ENCODE peak calls at places on chromosome 7, in ten cellular contexts. Q is frontal cortex; G is activated T-cell treated with anti-CD3 and anti-CD28 coated beads, Interleukin-2, amount 50 U/mL, for 72 hours; Z is NCI-H1092 treated with DMSO at 0.1 percent for 48 hours; E is NCI-H187 treated with DMSO at 0.1 percent for 48 hours; W is hepatocyte; K is NCI-H510A treated with DMSO at 0.1 percent for 48 hours; T is glutamatergic neuron; N is non-pigmented ciliary epithelial cell; D is NCI-H2081. L is an unnamed sample.

GRCh38 chr7:34096135-34096775 is 190.9 kb downstream of the BMPER start:
- DNase-seq in G (no peak), Q (no peak), D (no peak), T (no peak), K (no peak), E (no peak), N (no peak), Z (no peak), W (peak), L (peak)

GRCh38 chr7:7157177-7157886 is 25.0 kb upstream of the C1GALT1 start:
- DNase-seq in N (peak), G (peak), E (no peak), T (no peak), Q (no peak), Z (no peak), W (no peak), K (no peak), D (no peak), L (peak)

GRCh38 chr7:2405601-2406345 is 2.4 kb downstream of the CHST12 start:
- DNase-seq in K (no peak), D (no peak), E (no peak), N (no peak), Z (no peak), G (peak), T (no peak), Q (no peak), W (no peak), L (no peak)

GRCh38 chr7:83486536-83486935 is 162.4 kb downstream of the SEMA3E start:
- DNase-seq in K (no peak), D (no peak), Q (no peak), Z (no peak), W (no peak), E (no peak), G (no peak), N (no peak), T (no peak), L (no peak)

GRCh38 chr7:13880789-13881188 is 108.7 kb downstream of the ETV1 start:
- DNase-seq in W (no peak), K (no peak), E (no peak), N (peak), D (no peak), Q (no peak), Z (no peak), G (no peak), T (no peak), L (peak)

GRCh38 chr7:157205438-157205837 is 66.7 kb downstream of the UBE3C start:
- DNase-seq in W (no peak), N (no peak), E (no peak), Q (no peak), Z (no peak), K (no peak), G (no peak), T (no peak), D (no peak), L (no peak)

GRCh38 chr7:494261-494687 is 25.4 kb downstream of the PDGFA start:
- DNase-seq in T (peak), N (no peak), E (no peak), Q (peak), W (no peak), D (no peak), G (no peak), Z (no peak), K (no peak), L (peak)

GRCh38 chr7:29457565-29457971 is 106.1 kb upstream of the PRR15 start:
- DNase-seq in Z (no peak), G (no peak), T (no peak), W (no peak), N (no peak), K (no peak), E (no peak), Q (no peak), D (no peak), L (no peak)

GRCh38 chr7:150401861-150402631 is 22.9 kb downstream of the ZNF775 start:
- DNase-seq in K (no peak), Q (no peak), Z (no peak), G (no peak), W (peak), D (no peak), E (no peak), T (no peak), N (no peak), L (no peak)

GRCh38 chr7:39624202-39624807 is 933 bp downstream of the RALA start:
- DNase-seq in G (peak), Q (no peak), K (no peak), W (peak), Z (peak), N (no peak), T (no peak), D (no peak), E (no peak), L (no peak)

GRCh38 chr7:128217030-128217805 is 23.9 kb upstream of the LEP start:
- DNase-seq in Z (no peak), N (no peak), Q (no peak), W (no peak), G (no peak), D (no peak), T (no peak), E (no peak), K (no peak), L (peak)

GRCh38 chr7:105473163-105473562 is 48.9 kb downstream of the PUS7 start:
- DNase-seq in G (no peak), Z (no peak), D (no peak), E (no peak), Q (no peak), K (no peak), W (peak), T (no peak), N (no peak), L (no peak)